ENCODE peak calls at places on chromosomes 1 and 21, in ten cellular contexts. F, L, C, P, T, X, R, D, M and I are unnamed samples.

GRCh38 chr1:109266965-109267364 is 16.0 kb downstream of the PSRC1 start:
- DNase-seq in F (no peak), L (no peak), C (no peak), P (no peak), T (no peak), X (no peak), R (no peak), D (no peak), M (no peak), I (no peak)

GRCh38 chr1:168893359-168893791 is 164.4 kb upstream of the DPT start:
- DNase-seq in F (no peak), L (no peak), C (no peak), P (no peak), T (no peak), X (no peak), R (no peak), D (peak; percentile 4), M (no peak), I (no peak)

GRCh38 chr1:2952992-2953391 is 68.3 kb upstream of the ACTRT2 start:
- DNase-seq in F (no peak), L (no peak), C (no peak), P (no peak), T (no peak), X (no peak), R (peak; percentile 1), D (no peak), M (no peak), I (no peak)

GRCh38 chr1:116825735-116826438 is 71.7 kb downstream of the CD2 start:
- DNase-seq in F (no peak), L (no peak), C (no peak), P (no peak), T (no peak), X (no peak), R (no peak), D (no peak), M (no peak), I (no peak)

GRCh38 chr1:238409191-238409846 is 518.6 kb upstream of the ZP4 start:
- DNase-seq in F (no peak), L (no peak), C (no peak), P (no peak), T (no peak), X (peak; percentile 4), R (no peak), D (no peak), M (no peak), I (no peak)

GRCh38 chr1:3910769-3911520 is 10.9 kb upstream of the C1orf174 start:
- DNase-seq in F (peak; percentile 57), L (no peak), C (peak; percentile 83), P (peak; percentile 82), T (peak; percentile 82), X (no peak), R (peak; percentile 78), D (peak; percentile 49), M (peak; percentile 62), I (peak; percentile 89)

GRCh38 chr1:90959352-90960206 is 62.3 kb downstream of the ZNF644 start:
- DNase-seq in F (no peak), L (no peak), C (no peak), P (no peak), T (no peak), X (no peak), R (no peak), D (no peak), M (no peak), I (peak; percentile 12)

GRCh38 chr1:173628888-173629287 is 6.2 kb upstream of the TEX50 start:
- DNase-seq in F (no peak), L (no peak), C (peak; percentile 6), P (no peak), T (no peak), X (no peak), R (no peak), D (no peak), M (no peak), I (no peak)

GRCh38 chr1:98002288-98002687 is 81.5 kb upstream of the DPYD start:
- DNase-seq in F (no peak), L (no peak), C (no peak), P (no peak), T (no peak), X (no peak), R (no peak), D (no peak), M (no peak), I (no peak)

GRCh38 chr1:80171101-80171500 is 1164.6 kb upstream of the ADGRL4 start:
- DNase-seq in F (no peak), L (no peak), C (peak; percentile 3), P (no peak), T (no peak), X (no peak), R (no peak), D (no peak), M (no peak), I (no peak)

GRCh38 chr1:35559317-35559944 is 1.8 kb downstream of the NCDN start:
- DNase-seq in F (no peak), L (no peak), C (no peak), P (peak; percentile 35), T (no peak), X (no peak), R (no peak), D (no peak), M (no peak), I (peak; percentile 11)

GRCh38 chr1:221366495-221367095 is 375.3 kb downstream of the DUSP10 start:
- DNase-seq in F (no peak), L (no peak), C (no peak), P (no peak), T (no peak), X (no peak), R (no peak), D (no peak), M (no peak), I (no peak)

GRCh38 chr1:206503591-206504362 is 3.6 kb upstream of the RASSF5 start:
- DNase-seq in F (no peak), L (peak; percentile 52), C (no peak), P (peak; percentile 13), T (peak; percentile 68), X (peak; percentile 90), R (peak; percentile 78), D (no peak), M (peak; percentile 49), I (peak; percentile 80)

GRCh38 chr21:43758132-43758619 is 17.9 kb downstream of the CSTB start:
- DNase-seq in F (no peak), L (no peak), C (no peak), P (no peak), T (no peak), X (no peak), R (no peak), D (no peak), M (no peak), I (no peak)